ENCODE peak calls at places on chromosomes 11 and 22, in six cellular contexts. One of them, this sample, is unnamed. For H3K4me1, the result is how much of the 10 kb centered on the place peaks cover.

GRCh38 chr22:25006354-25006753 is 53.8 kb downstream of the KIAA1671 start:
- DNase-seq in gastrocnemius medialis: no peak
- DNase-seq in aorta: no peak
- DNase-seq in ovary: no peak
- DNase-seq in GM23248: no peak
- DNase-seq in CD4-positive, CD25-positive, alpha-beta regulatory T cell: no peak
- DNase-seq in this sample: no peak

GRCh38 chr11:33692013-33692504 is 8.6 kb downstream of the C11orf91 start:
- DNase-seq in ovary: peak
- DNase-seq in CD4-positive, CD25-positive, alpha-beta regulatory T cell: no peak
- DNase-seq in aorta: peak
- DNase-seq in GM23248: peak
- DNase-seq in gastrocnemius medialis: peak
- DNase-seq in this sample: no peak

GRCh38 chr11:70863988-70864387 is 388.4 kb downstream of the SHANK2 start:
- DNase-seq in CD4-positive, CD25-positive, alpha-beta regulatory T cell: no peak
- DNase-seq in GM23248: no peak
- DNase-seq in aorta: no peak
- DNase-seq in gastrocnemius medialis: no peak
- DNase-seq in ovary: no peak
- DNase-seq in this sample: no peak

GRCh38 chr22:20205464-20205963 is 54.7 kb upstream of the CCDC188 start:
- DNase-seq in gastrocnemius medialis: no peak
- DNase-seq in ovary: no peak
- DNase-seq in CD4-positive, CD25-positive, alpha-beta regulatory T cell: no peak
- DNase-seq in aorta: no peak
- DNase-seq in GM23248: no peak
- DNase-seq in this sample: no peak

GRCh38 chr11:43852057-43852636 is 28.5 kb upstream of the ALKBH3 start:
- DNase-seq in CD4-positive, CD25-positive, alpha-beta regulatory T cell: peak
- DNase-seq in ovary: peak
- DNase-seq in gastrocnemius medialis: peak
- DNase-seq in aorta: no peak
- DNase-seq in GM23248: peak
- DNase-seq in this sample: peak

GRCh38 chr22:36358533-36359171 is 29.1 kb downstream of the MYH9 start:
- DNase-seq in aorta: peak
- DNase-seq in CD4-positive, CD25-positive, alpha-beta regulatory T cell: no peak
- DNase-seq in GM23248: peak
- DNase-seq in gastrocnemius medialis: no peak
- DNase-seq in ovary: no peak
- DNase-seq in this sample: no peak

GRCh38 chr11:46976182-46976854 is 39.8 kb downstream of the CSTPP1 start:
- DNase-seq in CD4-positive, CD25-positive, alpha-beta regulatory T cell: no peak
- DNase-seq in GM23248: no peak
- DNase-seq in gastrocnemius medialis: no peak
- DNase-seq in aorta: no peak
- DNase-seq in ovary: no peak
- DNase-seq in this sample: no peak

GRCh38 chr22:17629646-17630045 is 1.1 kb upstream of the ATP6V1E1 start:
- DNase-seq in GM23248: no peak
- DNase-seq in aorta: no peak
- DNase-seq in ovary: no peak
- DNase-seq in gastrocnemius medialis: no peak
- DNase-seq in CD4-positive, CD25-positive, alpha-beta regulatory T cell: no peak
- DNase-seq in this sample: no peak

GRCh38 chr22:20002098-20002497 is 14.5 kb downstream of the ARVCF start:
- DNase-seq in aorta: peak
- DNase-seq in gastrocnemius medialis: no peak
- DNase-seq in CD4-positive, CD25-positive, alpha-beta regulatory T cell: no peak
- DNase-seq in GM23248: no peak
- DNase-seq in ovary: no peak
- DNase-seq in this sample: peak

GRCh38 chr11:28835790-28836189 is 727.6 kb downstream of the METTL15 start:
- DNase-seq in CD4-positive, CD25-positive, alpha-beta regulatory T cell: no peak
- DNase-seq in gastrocnemius medialis: no peak
- DNase-seq in GM23248: peak
- DNase-seq in aorta: no peak
- DNase-seq in ovary: no peak
- DNase-seq in this sample: no peak

GRCh38 chr11:23897453-23898289 is 599.2 kb upstream of the LUZP2 start:
- DNase-seq in aorta: no peak
- DNase-seq in gastrocnemius medialis: no peak
- DNase-seq in GM23248: peak
- DNase-seq in ovary: no peak
- DNase-seq in CD4-positive, CD25-positive, alpha-beta regulatory T cell: no peak
- DNase-seq in this sample: no peak
- H3K4me3 ChIP-seq in aorta: no peak
- H3K4me3 ChIP-seq in gastrocnemius medialis: no peak
- H3K4me3 ChIP-seq in GM23248: peak
- H3K4me3 ChIP-seq in ovary: no peak
- H3K4me3 ChIP-seq in CD4-positive, CD25-positive, alpha-beta regulatory T cell: no peak
- H3K4me3 ChIP-seq in this sample: no peak

DNA sequence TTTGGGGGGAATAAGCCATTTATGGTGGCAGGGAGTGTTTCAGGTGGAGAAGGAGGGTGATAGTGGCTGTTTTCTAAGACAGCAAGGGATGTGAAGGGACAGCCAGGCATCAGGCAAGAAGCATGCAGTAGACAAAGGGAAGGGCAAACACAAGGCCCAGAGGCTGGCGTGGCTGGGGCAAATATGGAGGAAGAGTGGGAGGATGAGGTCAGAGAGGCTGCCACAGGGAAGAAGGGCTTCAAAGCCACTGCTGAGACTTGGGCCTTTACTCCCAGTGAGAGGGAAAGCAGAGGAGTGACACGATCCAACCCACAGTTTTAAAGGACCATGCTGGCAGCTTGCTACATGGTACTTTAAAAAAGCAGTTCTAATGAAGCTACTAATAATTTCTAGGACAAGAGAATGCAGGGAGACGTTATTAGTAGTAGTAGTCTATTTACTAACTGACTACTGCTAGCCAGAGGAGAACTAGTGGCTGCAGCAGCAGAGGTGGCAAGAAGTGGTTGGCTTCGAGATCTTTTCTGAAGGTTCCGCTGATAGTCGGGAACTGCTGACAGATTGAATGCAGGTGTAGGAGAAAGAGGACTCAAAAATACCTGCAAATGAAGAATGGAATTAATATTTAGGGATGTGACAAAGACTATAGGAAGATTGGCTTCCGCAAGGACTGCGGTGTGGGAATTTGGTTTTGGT is 13.7 kb downstream of the KMT5B start:
- DNase-seq in aorta: no peak
- DNase-seq in GM23248: no peak
- DNase-seq in ovary: no peak
- DNase-seq in CD4-positive, CD25-positive, alpha-beta regulatory T cell: no peak
- DNase-seq in gastrocnemius medialis: no peak
- DNase-seq in this sample: no peak
- H3K4me1 ChIP-seq in aorta: under half
- H3K4me1 ChIP-seq in GM23248: under half
- H3K4me1 ChIP-seq in ovary: under half
- H3K4me1 ChIP-seq in CD4-positive, CD25-positive, alpha-beta regulatory T cell: under half
- H3K4me1 ChIP-seq in gastrocnemius medialis: half or more
- H3K4me1 ChIP-seq in this sample: under half

DNA sequence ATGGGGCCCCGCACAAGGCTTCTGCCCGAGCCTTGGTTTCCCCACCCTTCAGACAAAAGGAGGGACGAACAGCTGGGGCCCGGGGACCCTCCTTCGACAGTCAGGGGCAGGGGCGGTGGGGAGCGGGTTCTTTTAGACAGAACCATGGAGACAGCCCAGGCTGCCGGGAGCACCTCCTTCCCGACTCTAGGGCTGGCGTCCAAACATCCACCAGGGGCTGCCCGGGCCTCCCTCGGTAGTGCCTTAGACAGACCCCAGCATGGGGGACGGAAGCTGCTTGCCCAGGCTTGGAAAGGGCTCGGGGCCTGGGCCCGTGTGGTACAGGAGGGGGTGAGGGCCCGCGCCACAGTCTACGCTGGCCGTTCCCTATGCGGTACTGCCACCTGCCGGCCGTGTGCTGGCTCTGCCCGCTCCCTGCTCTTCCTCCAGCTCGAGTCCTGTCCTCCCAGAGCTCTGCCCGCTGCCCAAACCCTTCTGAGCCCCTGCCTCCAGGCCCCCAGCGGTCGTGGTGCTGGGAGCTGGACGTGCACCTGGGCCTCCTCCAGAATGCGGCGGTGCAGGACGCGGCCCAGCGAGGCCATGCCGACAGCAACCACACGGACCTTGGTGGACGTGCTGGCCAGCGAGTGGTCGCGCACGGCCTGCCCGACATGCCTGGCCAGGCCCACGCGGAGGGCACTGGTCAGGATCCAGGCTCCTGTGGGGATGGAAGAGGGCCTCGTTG is 20.1 kb downstream of the TSSC4 start:
- DNase-seq in GM23248: peak
- DNase-seq in CD4-positive, CD25-positive, alpha-beta regulatory T cell: peak
- DNase-seq in aorta: peak
- DNase-seq in ovary: peak
- DNase-seq in gastrocnemius medialis: peak
- DNase-seq in this sample: peak
- H3K4me3 ChIP-seq in GM23248: no peak
- H3K4me3 ChIP-seq in CD4-positive, CD25-positive, alpha-beta regulatory T cell: no peak
- H3K4me3 ChIP-seq in aorta: no peak
- H3K4me3 ChIP-seq in ovary: no peak
- H3K4me3 ChIP-seq in gastrocnemius medialis: no peak
- H3K4me3 ChIP-seq in this sample: no peak

DNA sequence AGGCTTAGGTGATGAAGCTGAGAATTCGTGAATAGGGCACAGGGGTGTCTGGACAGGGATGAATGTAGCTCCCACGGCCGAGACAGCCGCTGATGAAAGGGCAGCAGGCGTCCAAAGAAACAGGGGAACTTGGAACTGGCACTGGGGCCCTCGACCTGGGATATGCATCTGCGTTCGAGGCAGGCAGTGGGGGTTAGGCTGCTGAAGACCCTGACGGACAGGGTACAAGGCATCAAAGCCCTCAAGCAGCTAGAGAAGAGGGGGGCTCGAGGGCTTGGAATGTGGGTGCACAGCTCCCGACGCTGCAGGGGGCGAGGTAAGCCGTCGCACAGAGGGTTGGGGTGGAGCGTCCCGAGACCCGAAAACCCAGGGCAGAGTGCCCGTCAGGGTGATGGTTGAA is 6.9 kb upstream of the SYT8 start:
- DNase-seq in ovary: no peak
- DNase-seq in GM23248: no peak
- DNase-seq in gastrocnemius medialis: no peak
- DNase-seq in aorta: peak
- DNase-seq in CD4-positive, CD25-positive, alpha-beta regulatory T cell: no peak
- DNase-seq in this sample: no peak
- H3K4me1 ChIP-seq in ovary: under half
- H3K4me1 ChIP-seq in GM23248: under half
- H3K4me1 ChIP-seq in gastrocnemius medialis: under half
- H3K4me1 ChIP-seq in aorta: under half
- H3K4me1 ChIP-seq in CD4-positive, CD25-positive, alpha-beta regulatory T cell: under half
- H3K4me1 ChIP-seq in this sample: under half